ENCODE peak calls at places on chromosomes 3 and 15, in seven cellular contexts. One of them, this sample, is unnamed.

GRCh38 chr15:75151214-75152128 is 50.2 kb upstream of the C15orf39 start:
- DNase-seq in right lobe of liver: no peak
- DNase-seq in B cell: no peak
- DNase-seq in CD4-positive, alpha-beta memory T cell: no peak
- DNase-seq in osteocyte: no peak
- DNase-seq in substantia nigra: no peak
- DNase-seq in sciatic nerve: no peak
- DNase-seq in this sample: no peak

GRCh38 chr3:103195201-103195600 is 760.4 kb downstream of the ZPLD1 start:
- DNase-seq in right lobe of liver: no peak
- DNase-seq in B cell: no peak
- DNase-seq in CD4-positive, alpha-beta memory T cell: no peak
- DNase-seq in osteocyte: no peak
- DNase-seq in substantia nigra: no peak
- DNase-seq in sciatic nerve: no peak
- DNase-seq in this sample: no peak

GRCh38 chr3:100316656-100317069 is 17.9 kb upstream of the NIT2 start:
- DNase-seq in right lobe of liver: peak
- DNase-seq in B cell: peak
- DNase-seq in CD4-positive, alpha-beta memory T cell: peak
- DNase-seq in osteocyte: no peak
- DNase-seq in substantia nigra: no peak
- DNase-seq in sciatic nerve: no peak
- DNase-seq in this sample: no peak

GRCh38 chr15:62453979-62454378 is 288.9 kb upstream of the C2CD4B start:
- DNase-seq in right lobe of liver: no peak
- DNase-seq in B cell: no peak
- DNase-seq in CD4-positive, alpha-beta memory T cell: no peak
- DNase-seq in osteocyte: no peak
- DNase-seq in substantia nigra: no peak
- DNase-seq in sciatic nerve: no peak
- DNase-seq in this sample: no peak

GRCh38 chr3:14130230-14130629 is 5.4 kb downstream of the TMEM43 start:
- DNase-seq in right lobe of liver: no peak
- DNase-seq in B cell: no peak
- DNase-seq in CD4-positive, alpha-beta memory T cell: no peak
- DNase-seq in osteocyte: no peak
- DNase-seq in substantia nigra: no peak
- DNase-seq in sciatic nerve: no peak
- DNase-seq in this sample: no peak

GRCh38 chr3:106842151-106842550 is 535.1 kb upstream of the CCDC54 start:
- DNase-seq in right lobe of liver: no peak
- DNase-seq in B cell: no peak
- DNase-seq in CD4-positive, alpha-beta memory T cell: no peak
- DNase-seq in osteocyte: no peak
- DNase-seq in substantia nigra: no peak
- DNase-seq in sciatic nerve: no peak
- DNase-seq in this sample: no peak

GRCh38 chr3:42394579-42395288 is 15.7 kb downstream of the LYZL4 start:
- DNase-seq in right lobe of liver: no peak
- DNase-seq in B cell: no peak
- DNase-seq in CD4-positive, alpha-beta memory T cell: no peak
- DNase-seq in osteocyte: no peak
- DNase-seq in substantia nigra: no peak
- DNase-seq in sciatic nerve: no peak
- DNase-seq in this sample: no peak

GRCh38 chr15:89243046-89243690 is 611 bp upstream of the FANCI start:
- DNase-seq in right lobe of liver: no peak
- DNase-seq in B cell: peak
- DNase-seq in CD4-positive, alpha-beta memory T cell: no peak
- DNase-seq in osteocyte: no peak
- DNase-seq in substantia nigra: no peak
- DNase-seq in sciatic nerve: no peak
- DNase-seq in this sample: no peak

GRCh38 chr15:63601026-63601726 is 4.0 kb downstream of the FBXL22 start:
- DNase-seq in right lobe of liver: no peak
- DNase-seq in B cell: peak
- DNase-seq in CD4-positive, alpha-beta memory T cell: peak
- DNase-seq in osteocyte: no peak
- DNase-seq in substantia nigra: no peak
- DNase-seq in sciatic nerve: no peak
- DNase-seq in this sample: peak

GRCh38 chr3:29582310-29582709 is 301.4 kb downstream of the RBMS3 start:
- DNase-seq in right lobe of liver: no peak
- DNase-seq in B cell: no peak
- DNase-seq in CD4-positive, alpha-beta memory T cell: no peak
- DNase-seq in osteocyte: no peak
- DNase-seq in substantia nigra: no peak
- DNase-seq in sciatic nerve: no peak
- DNase-seq in this sample: peak